ENCODE peak calls at places on chromosomes 16 and 17, in nine cellular contexts. One of them, this sample, is unnamed.
A peak's percentile ranks its signal among the peaks of the same experiment; 100 is the strongest.

GRCh38 chr17:38939987-38940386 is 14.6 kb downstream of the LASP1NB start:
- ATAC-seq in activated CD4-positive, CD25-positive, alpha-beta regulatory T cell treated with anti-CD3 and anti-CD28 coated beads, Interleukin-2, amount 50 U/mL, for 24 hours: no peak
- ATAC-seq in natural killer cell: no peak
- ATAC-seq in HepG2: no peak
- ATAC-seq in upper lobe of left lung: no peak
- ATAC-seq in activated CD8-positive, alpha-beta T cell treated with anti-CD3 and anti-CD28 coated beads for 36 hours: no peak
- ATAC-seq in Right ventricle myocardium superior: no peak
- ATAC-seq in activated CD8-positive, alpha-beta memory T cell treated with anti-CD3 and anti-CD28 coated beads, Interleukin-2, amount 10 ng/mL, durations not matched to agents 7 days and 5 days: no peak
- ATAC-seq in pancreas: no peak
- ATAC-seq in this sample: no peak

GRCh38 chr16:85969159-85969558 is 70.2 kb downstream of the IRF8 start:
- ATAC-seq in upper lobe of left lung: no peak
- ATAC-seq in HepG2: no peak
- ATAC-seq in activated CD8-positive, alpha-beta T cell treated with anti-CD3 and anti-CD28 coated beads for 36 hours: peak; percentile 72
- ATAC-seq in Right ventricle myocardium superior: no peak
- ATAC-seq in natural killer cell: no peak
- ATAC-seq in activated CD4-positive, CD25-positive, alpha-beta regulatory T cell treated with anti-CD3 and anti-CD28 coated beads, Interleukin-2, amount 50 U/mL, for 24 hours: no peak
- ATAC-seq in pancreas: no peak
- ATAC-seq in activated CD8-positive, alpha-beta memory T cell treated with anti-CD3 and anti-CD28 coated beads, Interleukin-2, amount 10 ng/mL, durations not matched to agents 7 days and 5 days: no peak
- ATAC-seq in this sample: peak; percentile 54

GRCh38 chr16:17170435-17170834 is 300.3 kb downstream of the XYLT1 start:
- ATAC-seq in upper lobe of left lung: no peak
- ATAC-seq in pancreas: no peak
- ATAC-seq in natural killer cell: no peak
- ATAC-seq in activated CD8-positive, alpha-beta memory T cell treated with anti-CD3 and anti-CD28 coated beads, Interleukin-2, amount 10 ng/mL, durations not matched to agents 7 days and 5 days: no peak
- ATAC-seq in activated CD4-positive, CD25-positive, alpha-beta regulatory T cell treated with anti-CD3 and anti-CD28 coated beads, Interleukin-2, amount 50 U/mL, for 24 hours: no peak
- ATAC-seq in Right ventricle myocardium superior: peak; percentile 81
- ATAC-seq in HepG2: no peak
- ATAC-seq in activated CD8-positive, alpha-beta T cell treated with anti-CD3 and anti-CD28 coated beads for 36 hours: no peak
- ATAC-seq in this sample: no peak

GRCh38 chr16:27154573-27155521 is 48.5 kb upstream of the KDM8 start:
- ATAC-seq in Right ventricle myocardium superior: peak; percentile 85
- ATAC-seq in pancreas: peak; percentile 80
- ATAC-seq in natural killer cell: peak; percentile 96
- ATAC-seq in upper lobe of left lung: peak; percentile 90
- ATAC-seq in HepG2: peak; percentile 89
- ATAC-seq in activated CD8-positive, alpha-beta memory T cell treated with anti-CD3 and anti-CD28 coated beads, Interleukin-2, amount 10 ng/mL, durations not matched to agents 7 days and 5 days: peak; percentile 67
- ATAC-seq in activated CD4-positive, CD25-positive, alpha-beta regulatory T cell treated with anti-CD3 and anti-CD28 coated beads, Interleukin-2, amount 50 U/mL, for 24 hours: peak; percentile 72
- ATAC-seq in activated CD8-positive, alpha-beta T cell treated with anti-CD3 and anti-CD28 coated beads for 36 hours: peak; percentile 97
- ATAC-seq in this sample: peak; percentile 69

GRCh38 chr16:64469906-64470702 is 651.8 kb downstream of the CDH11 start:
- ATAC-seq in pancreas: no peak
- ATAC-seq in activated CD8-positive, alpha-beta T cell treated with anti-CD3 and anti-CD28 coated beads for 36 hours: no peak
- ATAC-seq in upper lobe of left lung: no peak
- ATAC-seq in HepG2: no peak
- ATAC-seq in natural killer cell: no peak
- ATAC-seq in activated CD4-positive, CD25-positive, alpha-beta regulatory T cell treated with anti-CD3 and anti-CD28 coated beads, Interleukin-2, amount 50 U/mL, for 24 hours: no peak
- ATAC-seq in Right ventricle myocardium superior: peak; percentile 77
- ATAC-seq in activated CD8-positive, alpha-beta memory T cell treated with anti-CD3 and anti-CD28 coated beads, Interleukin-2, amount 10 ng/mL, durations not matched to agents 7 days and 5 days: no peak
- ATAC-seq in this sample: no peak

GRCh38 chr17:4845128-4845527 is 12.0 kb downstream of the MINK1 start:
- ATAC-seq in upper lobe of left lung: peak; percentile 61
- ATAC-seq in Right ventricle myocardium superior: no peak
- ATAC-seq in natural killer cell: no peak
- ATAC-seq in pancreas: no peak
- ATAC-seq in activated CD8-positive, alpha-beta memory T cell treated with anti-CD3 and anti-CD28 coated beads, Interleukin-2, amount 10 ng/mL, durations not matched to agents 7 days and 5 days: no peak
- ATAC-seq in activated CD4-positive, CD25-positive, alpha-beta regulatory T cell treated with anti-CD3 and anti-CD28 coated beads, Interleukin-2, amount 50 U/mL, for 24 hours: no peak
- ATAC-seq in HepG2: no peak
- ATAC-seq in activated CD8-positive, alpha-beta T cell treated with anti-CD3 and anti-CD28 coated beads for 36 hours: no peak
- ATAC-seq in this sample: peak; percentile 36

GRCh38 chr16:24188751-24189318 is 67.3 kb upstream of the CACNG3 start:
- ATAC-seq in Right ventricle myocardium superior: no peak
- ATAC-seq in upper lobe of left lung: no peak
- ATAC-seq in HepG2: no peak
- ATAC-seq in activated CD4-positive, CD25-positive, alpha-beta regulatory T cell treated with anti-CD3 and anti-CD28 coated beads, Interleukin-2, amount 50 U/mL, for 24 hours: no peak
- ATAC-seq in natural killer cell: no peak
- ATAC-seq in pancreas: no peak
- ATAC-seq in activated CD8-positive, alpha-beta memory T cell treated with anti-CD3 and anti-CD28 coated beads, Interleukin-2, amount 10 ng/mL, durations not matched to agents 7 days and 5 days: peak; percentile 51
- ATAC-seq in activated CD8-positive, alpha-beta T cell treated with anti-CD3 and anti-CD28 coated beads for 36 hours: no peak
- ATAC-seq in this sample: no peak

GRCh38 chr16:81492965-81493754 is 48.6 kb downstream of the CMIP start:
- ATAC-seq in upper lobe of left lung: no peak
- ATAC-seq in activated CD8-positive, alpha-beta memory T cell treated with anti-CD3 and anti-CD28 coated beads, Interleukin-2, amount 10 ng/mL, durations not matched to agents 7 days and 5 days: no peak
- ATAC-seq in Right ventricle myocardium superior: no peak
- ATAC-seq in natural killer cell: no peak
- ATAC-seq in activated CD4-positive, CD25-positive, alpha-beta regulatory T cell treated with anti-CD3 and anti-CD28 coated beads, Interleukin-2, amount 50 U/mL, for 24 hours: no peak
- ATAC-seq in activated CD8-positive, alpha-beta T cell treated with anti-CD3 and anti-CD28 coated beads for 36 hours: no peak
- ATAC-seq in HepG2: no peak
- ATAC-seq in pancreas: no peak
- ATAC-seq in this sample: no peak

GRCh38 chr17:62057696-62058095 is 7.4 kb downstream of the MED13 start:
- ATAC-seq in Right ventricle myocardium superior: no peak
- ATAC-seq in activated CD8-positive, alpha-beta T cell treated with anti-CD3 and anti-CD28 coated beads for 36 hours: no peak
- ATAC-seq in activated CD4-positive, CD25-positive, alpha-beta regulatory T cell treated with anti-CD3 and anti-CD28 coated beads, Interleukin-2, amount 50 U/mL, for 24 hours: no peak
- ATAC-seq in HepG2: no peak
- ATAC-seq in pancreas: no peak
- ATAC-seq in activated CD8-positive, alpha-beta memory T cell treated with anti-CD3 and anti-CD28 coated beads, Interleukin-2, amount 10 ng/mL, durations not matched to agents 7 days and 5 days: no peak
- ATAC-seq in natural killer cell: no peak
- ATAC-seq in upper lobe of left lung: no peak
- ATAC-seq in this sample: no peak